ENCODE peak calls at places on chromosomes 11 and 22, in eight cellular contexts. R is lower lobe of right lung; P is mucosa of descending colon; V is cardiac muscle cell; B is CD8-positive, alpha-beta T cell; M is upper lobe of right lung; L is tibial nerve; H is left ventricle myocardium inferior. Y is an unnamed sample.

GRCh38 chr22:22748297-22748743 is 103.9 kb downstream of the GGTLC2 start:
- DNase-seq in R (no peak), P (peak; percentile 58), V (no peak), B (peak; percentile 45), M (no peak), L (peak; percentile 75), H (no peak), Y (no peak)

GRCh38 chr11:27466363-27466762 is 6.2 kb downstream of the LGR4 start:
- DNase-seq in R (no peak), P (no peak), V (no peak), B (no peak), M (no peak), L (no peak), H (no peak), Y (no peak)

GRCh38 chr22:19723165-19723989 is at the start of gene GP1BB:
- DNase-seq in R (peak; percentile 61), P (peak; percentile 63), V (peak; percentile 90), B (no peak), M (no peak), L (no peak), H (peak; percentile 67), Y (no peak)

GRCh38 chr11:126129681-126130671 is 67.3 kb upstream of the CDON start:
- DNase-seq in R (peak; percentile 69), P (no peak), V (peak; percentile 58), B (no peak), M (no peak), L (no peak), H (no peak), Y (no peak)

GRCh38 chr11:113668255-113668654 is 37.9 kb downstream of the TMPRSS5 start:
- DNase-seq in R (no peak), P (no peak), V (no peak), B (no peak), M (no peak), L (no peak), H (no peak), Y (no peak)

GRCh38 chr22:31603574-31603973 is 58.4 kb downstream of the PISD start:
- DNase-seq in R (no peak), P (no peak), V (no peak), B (no peak), M (no peak), L (no peak), H (no peak), Y (no peak)

GRCh38 chr11:131070365-131070764 is 154.1 kb upstream of the SNX19 start:
- DNase-seq in R (no peak), P (no peak), V (no peak), B (no peak), M (no peak), L (no peak), H (no peak), Y (no peak)

GRCh38 chr22:27952091-27952490 is 33.0 kb upstream of the PITPNB start:
- DNase-seq in R (no peak), P (no peak), V (no peak), B (no peak), M (no peak), L (peak; percentile 14), H (no peak), Y (no peak)

GRCh38 chr11:133479209-133479608 is 53.1 kb downstream of the OPCML start:
- DNase-seq in R (no peak), P (no peak), V (no peak), B (no peak), M (no peak), L (no peak), H (no peak), Y (no peak)

GRCh38 chr11:107860688-107861087 is 2.1 kb upstream of the SLC35F2 start:
- DNase-seq in R (no peak), P (no peak), V (no peak), B (no peak), M (no peak), L (no peak), H (no peak), Y (no peak)

GRCh38 chr22:32979606-32980005 is 78.6 kb downstream of the SYN3 start:
- DNase-seq in R (no peak), P (no peak), V (no peak), B (no peak), M (no peak), L (no peak), H (no peak), Y (no peak)

DNA sequence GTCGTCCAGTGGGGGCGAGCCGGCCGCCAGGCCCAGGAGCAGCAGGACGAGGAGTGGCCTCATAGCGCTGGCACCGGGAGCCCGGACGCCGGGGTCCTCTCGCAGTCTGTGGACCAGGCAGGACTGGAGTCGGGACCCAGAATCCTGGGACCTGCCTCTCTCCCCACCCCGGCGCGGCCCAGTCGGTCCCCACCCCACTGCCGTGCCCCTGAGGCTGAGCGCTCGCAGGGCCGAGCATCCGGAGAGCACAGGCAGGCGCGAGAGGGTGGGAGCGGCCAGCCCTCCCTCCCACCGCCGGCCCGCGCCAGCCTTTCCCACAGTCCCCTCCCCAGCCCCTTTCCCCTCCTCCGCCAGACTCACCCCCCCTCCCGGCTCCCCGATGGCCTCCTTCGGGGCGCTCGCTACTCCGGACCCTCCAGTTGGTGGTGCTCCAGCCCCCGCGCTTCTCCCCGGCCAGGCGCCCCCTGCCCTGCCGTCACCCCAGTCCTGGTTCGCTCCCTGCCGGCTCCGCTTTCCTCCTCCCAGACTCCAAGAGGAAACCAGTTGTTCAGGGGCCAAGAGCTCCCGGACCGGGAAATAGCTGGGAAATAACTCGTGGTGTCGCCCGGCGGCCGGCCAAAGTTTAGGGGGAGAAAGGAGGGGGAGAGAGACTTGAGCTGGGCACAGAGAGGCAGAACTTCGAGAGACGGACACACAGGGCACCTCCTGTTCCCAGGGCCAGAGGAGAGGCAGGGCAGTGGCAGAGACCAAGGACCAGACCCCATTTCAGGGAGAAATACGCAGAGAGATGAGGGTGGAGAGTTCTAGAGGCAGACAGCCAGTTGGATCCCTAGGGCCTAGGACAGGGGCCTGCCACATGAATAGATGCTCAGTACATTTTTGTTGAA is at the start of gene C1QTNF5:
- DNase-seq in R (peak; percentile 77), P (peak; percentile 80), V (peak; percentile 42), B (no peak), M (peak; percentile 88), L (peak; percentile 92), H (peak; percentile 91), Y (no peak)
- TF ChIP-seq CTCF in R (no peak), P (no peak), V (no peak), B (no peak), M (no peak), L (no peak), H (no peak), Y (no peak)

DNA sequence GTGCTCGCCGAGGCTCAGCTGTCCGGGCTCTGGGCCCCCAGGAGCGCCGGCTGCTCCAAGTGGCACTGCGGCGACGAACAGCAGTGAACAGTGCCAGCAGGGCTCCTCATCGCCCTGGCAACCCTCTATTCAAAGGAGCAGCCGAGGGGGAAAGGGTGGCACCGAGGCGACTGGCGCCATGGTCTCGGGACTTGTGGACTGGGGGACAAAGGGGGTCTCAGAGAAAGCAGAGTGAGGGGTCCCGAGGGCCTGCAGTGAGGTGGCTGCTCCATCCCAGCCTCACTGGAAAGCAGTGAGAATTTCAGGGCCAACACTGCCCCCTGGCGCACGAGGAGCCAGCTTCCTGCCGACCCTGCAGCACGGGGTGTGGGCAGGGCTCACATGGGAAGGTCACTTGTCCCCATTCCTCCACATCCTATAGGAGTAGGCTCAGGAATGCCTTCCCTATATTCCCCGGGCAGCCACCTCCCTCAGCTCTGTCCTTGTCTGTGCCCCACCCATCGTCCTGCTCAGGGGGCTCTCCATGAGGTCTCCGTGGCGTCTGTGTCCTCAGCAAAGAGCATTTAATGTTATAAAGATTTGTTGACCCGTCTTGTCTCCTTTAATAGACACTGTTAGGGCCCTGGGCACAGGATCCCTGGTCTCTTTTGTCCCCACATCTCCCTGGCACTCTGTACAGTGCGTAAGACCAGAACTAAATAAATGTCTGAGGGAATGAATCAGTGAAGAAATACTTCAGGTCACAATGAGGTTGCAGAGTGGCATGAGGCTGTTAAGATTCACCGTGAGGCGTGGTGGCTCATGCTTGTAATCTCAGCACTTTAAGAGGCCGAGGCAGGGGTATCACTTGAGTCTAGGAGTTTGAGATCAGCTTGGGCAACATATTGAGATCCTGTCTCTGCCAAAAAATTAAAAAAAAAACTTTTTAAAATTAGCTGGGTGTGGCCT is 26.4 kb downstream of the LRFN4 start:
- DNase-seq in R (peak; percentile 80), P (peak; percentile 89), V (peak; percentile 84), B (peak; percentile 66), M (peak; percentile 89), L (no peak), H (no peak), Y (no peak)
- TF ChIP-seq CTCF in R (peak; percentile 72), P (peak; percentile 54), V (peak; percentile 64), B (peak; percentile 50), M (peak; percentile 61), L (peak; percentile 74), H (peak; percentile 57), Y (peak; percentile 78)

DNA sequence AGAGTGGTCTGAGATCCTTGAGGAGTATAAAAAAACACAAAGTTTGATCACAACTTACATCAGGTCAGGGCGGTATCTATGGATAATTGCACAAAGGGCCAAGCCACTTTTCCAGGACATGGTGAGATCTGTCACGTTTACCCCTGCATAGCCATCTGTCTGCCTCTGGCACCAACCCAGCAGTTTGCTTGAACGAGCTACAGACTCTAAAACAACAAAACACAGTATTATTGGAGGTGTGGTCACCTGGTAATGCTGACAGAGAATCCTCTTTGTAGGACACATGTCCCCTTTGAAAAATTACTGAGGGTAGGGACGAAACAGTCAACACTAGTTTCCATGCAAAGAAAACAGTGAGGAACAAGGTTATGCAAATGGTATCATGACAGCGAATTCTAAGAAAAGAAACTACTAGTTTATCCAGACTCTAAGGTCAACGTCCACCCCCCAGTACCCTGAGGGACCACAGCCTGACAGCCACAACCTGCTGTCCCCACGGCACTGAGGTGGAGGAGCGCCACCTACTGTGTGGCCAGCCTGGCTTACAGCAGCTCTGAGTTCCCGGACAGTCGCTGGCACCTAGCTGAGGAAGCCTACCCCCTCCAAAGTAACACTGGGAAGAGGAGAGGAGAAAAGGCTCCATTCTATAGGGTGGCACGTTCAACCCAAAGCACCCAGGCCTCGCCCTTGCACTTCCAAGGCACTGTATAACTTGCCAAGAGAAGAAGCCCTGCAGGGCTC is 117.3 kb upstream of the BID start:
- DNase-seq in R (no peak), P (peak; percentile 92), V (peak; percentile 67), B (no peak), M (no peak), L (no peak), H (peak; percentile 71), Y (no peak)
- TF ChIP-seq CTCF in R (peak; percentile 25), P (peak; percentile 50), V (peak; percentile 18), B (no peak), M (peak; percentile 35), L (peak; percentile 39), H (peak; percentile 71), Y (no peak)

GRCh38 chr22:36507518-36508010 is 724 bp upstream of the FOXRED2 start:
- DNase-seq in R (no peak), P (no peak), V (no peak), B (no peak), M (no peak), L (no peak), H (no peak), Y (no peak)

GRCh38 chr22:36512333-36512732 is 5.5 kb upstream of the FOXRED2 start:
- DNase-seq in R (no peak), P (no peak), V (no peak), B (no peak), M (no peak), L (no peak), H (no peak), Y (no peak)

GRCh38 chr22:36506637-36507517 is at the start of gene FOXRED2:
- DNase-seq in R (peak; percentile 93), P (peak; percentile 94), V (peak; percentile 94), B (peak; percentile 88), M (peak; percentile 94), L (peak; percentile 85), H (peak; percentile 90), Y (peak; percentile 79)

GRCh38 chr22:36510384-36510783 is 3.5 kb upstream of the FOXRED2 start:
- DNase-seq in R (no peak), P (no peak), V (no peak), B (no peak), M (no peak), L (no peak), H (no peak), Y (no peak)

GRCh38 chr22:36510966-36511881 is 4.4 kb upstream of the FOXRED2 start:
- DNase-seq in R (no peak), P (no peak), V (peak; percentile 66), B (peak; percentile 46), M (no peak), L (peak; percentile 52), H (no peak), Y (no peak)
- TF ChIP-seq CTCF in R (peak; percentile 54), P (no peak), V (peak; percentile 70), B (peak; percentile 28), M (peak; percentile 55), L (peak; percentile 28), H (peak; percentile 66), Y (peak; percentile 69)